ENCODE peak calls at places on chromosomes 1 and 21, in seven cellular contexts. H is brain pericyte, F is prostate gland, T is ureter, B is NCI-H446 treated with DMSO at 0.1 percent for 48 hours, S is T-cell, X is H4. K is an unnamed sample.

GRCh38 chr1:99731384-99731783 is 35.1 kb downstream of the FRRS1 start:
- DNase-seq in H (no peak), X (no peak), T (no peak), B (no peak), S (no peak), F (no peak), K (no peak)

GRCh38 chr1:226661965-226662364 is 77.1 kb downstream of the ITPKB start:
- DNase-seq in B (peak), F (no peak), S (no peak), H (no peak), T (no peak), X (no peak), K (no peak)

GRCh38 chr1:117098287-117098890 is 23.2 kb downstream of the TRIM45 start:
- DNase-seq in F (no peak), H (no peak), T (no peak), S (no peak), B (no peak), X (no peak), K (no peak)

GRCh38 chr1:67390041-67390887 is 39.9 kb downstream of the SERBP1 start:
- DNase-seq in T (no peak), H (no peak), X (no peak), B (no peak), S (no peak), F (no peak), K (no peak)

GRCh38 chr1:204971700-204972336 is 71.2 kb upstream of the CNTN2 start:
- DNase-seq in T (no peak), H (no peak), S (no peak), F (no peak), B (no peak), X (peak), K (no peak)

GRCh38 chr21:26060335-26061115 is 110.0 kb downstream of the APP start:
- DNase-seq in T (no peak), H (no peak), S (no peak), F (no peak), B (no peak), X (no peak), K (no peak)

GRCh38 chr1:902023-902422 is 21.7 kb upstream of the SAMD11 start:
- DNase-seq in X (no peak), F (no peak), B (no peak), T (no peak), S (no peak), H (no peak), K (no peak)

GRCh38 chr1:174447866-174448530 is at the start of gene GPR52:
- DNase-seq in F (no peak), H (no peak), S (no peak), T (no peak), X (no peak), B (no peak), K (no peak)

GRCh38 chr1:234162661-234163060 is 210.6 kb upstream of the COA6 start:
- DNase-seq in H (no peak), S (no peak), T (no peak), B (no peak), X (no peak), F (no peak), K (no peak)

GRCh38 chr1:228748431-228748830 is 13.2 kb downstream of the RHOU start:
- DNase-seq in F (no peak), S (no peak), B (no peak), H (no peak), X (no peak), T (peak), K (no peak)

GRCh38 chr21:44762221-44763049 is 39.2 kb downstream of the UBE2G2 start:
- DNase-seq in X (no peak), S (no peak), B (no peak), F (no peak), H (no peak), T (no peak), K (no peak)

GRCh38 chr21:33019885-33020557 is 5.7 kb upstream of the OLIG2 start:
- DNase-seq in X (no peak), H (no peak), B (no peak), S (no peak), F (no peak), T (no peak), K (no peak)

K was measured in thyroid gland.